ENCODE peak calls at places on chromosomes 2 and 18, in five cellular contexts. E, M, O, V and R are unnamed samples.

GRCh38 chr2:98086491-98087446 is at the start of gene VWA3B:
- DNase-seq in O (no peak), M (peak), E (no peak), V (peak), R (peak)

GRCh38 chr18:53850918-53851317 is 373.6 kb downstream of the MBD2 start:
- DNase-seq in M (no peak), O (no peak), E (no peak), V (peak), R (no peak)

GRCh38 chr2:31297751-31298150 is 63.8 kb downstream of the EHD3 start:
- DNase-seq in M (no peak), V (no peak), E (no peak), O (no peak), R (no peak)

GRCh38 chr18:13611058-13611615 is 115.2 kb downstream of the FAM210A start:
- DNase-seq in O (no peak), V (no peak), E (no peak), M (no peak), R (peak)

GRCh38 chr2:240198226-240198625 is 57.8 kb upstream of the OTOS start:
- DNase-seq in V (no peak), O (no peak), E (no peak), M (no peak), R (no peak)

GRCh38 chr2:176490061-176490861 is 221.0 kb downstream of the MTX2 start:
- DNase-seq in E (no peak), O (no peak), V (peak), M (peak), R (peak)

GRCh38 chr2:73337828-73338227 is 44.5 kb upstream of the EGR4 start:
- DNase-seq in E (no peak), O (no peak), M (no peak), V (no peak), R (no peak)

GRCh38 chr18:38473535-38473934 is 907.9 kb upstream of the CELF4 start:
- DNase-seq in M (no peak), O (no peak), E (no peak), V (no peak), R (no peak)

GRCh38 chr18:10038268-10038667 is 124.5 kb downstream of the VAPA start:
- DNase-seq in V (no peak), E (no peak), O (no peak), M (no peak), R (no peak)

GRCh38 chr2:9497017-9497416 is 22.7 kb downstream of the IAH1 start:
- DNase-seq in V (no peak), E (no peak), M (no peak), O (no peak), R (no peak)

GRCh38 chr18:22344908-22345670 is 72.6 kb downstream of the CTAGE1 start:
- DNase-seq in V (no peak), O (no peak), M (no peak), E (no peak), R (no peak)

GRCh38 chr2:29397039-29397438 is 281.8 kb downstream of the CLIP4 start:
- DNase-seq in V (no peak), M (no peak), O (no peak), E (no peak), R (no peak)

GRCh38 chr2:188813315-188813714 is 160.9 kb upstream of the COL3A1 start:
- DNase-seq in E (no peak), O (no peak), M (no peak), V (no peak), R (no peak)

GRCh38 chr2:215784371-215784783 is 229.0 kb downstream of the MREG start:
- DNase-seq in V (no peak), E (no peak), O (no peak), M (no peak), R (peak)

GRCh38 chr2:7119504-7119835 is 202.3 kb downstream of the RNF144A start:
- DNase-seq in O (no peak), M (no peak), E (no peak), V (no peak), R (no peak)

GRCh38 chr2:151927501-151928221 is 99.4 kb upstream of the ARL5A start:
- DNase-seq in M (no peak), V (no peak), E (no peak), O (no peak), R (no peak)

GRCh38 chr2:237540823-237541222 is 25.6 kb upstream of the PRLH start:
- DNase-seq in V (no peak), E (no peak), M (no peak), O (no peak), R (no peak)

GRCh38 chr18:45657357-45658335 is 42.4 kb downstream of the SLC14A2 start:
- DNase-seq in E (no peak), M (no peak), V (no peak), O (no peak), R (no peak)

GRCh38 chr18:45930953-45931352 is 36.2 kb downstream of the EPG5 start:
- DNase-seq in M (no peak), V (no peak), O (no peak), E (no peak), R (no peak)

GRCh38 chr2:216082805-216083204 is 1.1 kb downstream of the TMEM169 start:
- DNase-seq in V (no peak), O (no peak), M (no peak), E (peak), R (peak)

GRCh38 chr2:224311226-224311625 is 90.7 kb downstream of the FAM124B start:
- DNase-seq in V (no peak), E (no peak), O (no peak), M (no peak), R (no peak)

GRCh38 chr2:59322005-59322404 is 1080.9 kb upstream of the FANCL start:
- DNase-seq in O (no peak), V (no peak), M (no peak), E (no peak), R (no peak)

GRCh38 chr2:96769816-96770215 is 9.1 kb downstream of the CNNM4 start:
- DNase-seq in M (no peak), O (no peak), V (no peak), E (peak), R (peak)
- TF ChIP-seq SIN3A in M (no peak), O (no peak), V (no peak), E (no peak), R (no peak)

DNA sequence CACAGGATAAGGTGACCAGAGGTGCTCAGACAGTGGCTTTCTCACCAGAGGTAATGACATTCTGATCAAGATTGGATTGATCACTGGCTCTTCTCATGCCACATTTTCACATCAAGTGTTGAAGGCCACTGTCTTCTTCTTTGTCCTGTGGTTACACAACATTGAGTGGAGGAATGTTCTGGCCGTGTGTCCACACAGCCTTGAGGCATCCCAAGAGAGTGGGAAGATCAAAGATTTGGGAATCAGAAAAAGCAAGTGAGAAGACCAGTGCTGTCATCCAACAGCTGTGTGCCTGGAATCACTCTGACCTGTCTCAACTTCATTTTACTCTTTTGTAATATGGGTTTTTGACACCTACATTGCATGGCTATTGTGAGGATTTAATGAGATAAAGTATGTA is 67.4 kb downstream of the IL1R2 start:
- DNase-seq in V (no peak), O (no peak), E (no peak), M (no peak), R (no peak)
- TF ChIP-seq CHD2 in V (no peak), O (no peak), E (no peak), M (no peak), R (no peak)

GRCh38 chr2:172244419-172245130 is 141.9 kb upstream of the DLX2 start:
- DNase-seq in M (no peak), E (no peak), O (no peak), V (no peak), R (no peak)
- TF ChIP-seq SIN3A in M (no peak), E (no peak), O (no peak), V (no peak), R (no peak)

GRCh38 chr18:65938592-65939372 is 188.0 kb downstream of the CDH7 start:
- DNase-seq in V (peak), E (peak), M (peak), O (peak), R (peak)
- TF ChIP-seq CHD2 in V (no peak), E (no peak), M (no peak), O (no peak), R (no peak)

DNA sequence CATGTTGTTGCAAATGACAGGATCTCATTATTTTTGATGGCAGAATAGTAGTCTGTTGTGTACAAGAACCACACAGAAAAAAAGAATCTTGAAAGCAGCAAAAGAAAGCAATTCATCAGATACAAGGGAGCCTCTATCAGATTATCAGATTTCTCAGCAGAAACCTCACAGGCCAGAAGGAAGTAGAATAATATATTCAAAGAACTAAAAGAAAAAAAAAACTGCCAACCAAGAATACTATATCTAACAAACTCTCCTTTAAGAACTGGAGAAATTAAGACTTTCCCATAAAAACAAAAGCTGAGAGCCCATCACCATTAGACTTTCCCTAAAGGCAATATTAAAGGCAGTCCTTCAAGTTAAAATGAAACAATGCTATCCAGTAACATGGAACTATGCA is 15.4 kb downstream of the SULT1C4 start:
- DNase-seq in M (no peak), V (no peak), E (no peak), O (no peak), R (no peak)
- TF ChIP-seq SIN3A in M (no peak), V (no peak), E (no peak), O (no peak), R (no peak)

GRCh38 chr2:11290211-11290610 is 54.2 kb downstream of the ROCK2 start:
- DNase-seq in M (no peak), V (no peak), O (no peak), E (no peak), R (no peak)

GRCh38 chr2:11288431-11288830 is 56.0 kb downstream of the ROCK2 start:
- DNase-seq in E (no peak), V (no peak), M (no peak), O (no peak), R (no peak)

GRCh38 chr2:11286323-11286722 is 58.1 kb downstream of the ROCK2 start:
- DNase-seq in V (no peak), E (no peak), M (no peak), O (no peak), R (no peak)

GRCh38 chr2:11285499-11285898 is 58.9 kb downstream of the ROCK2 start:
- DNase-seq in V (no peak), M (no peak), E (no peak), O (no peak), R (no peak)

GRCh38 chr2:11286749-11287148 is 57.7 kb downstream of the ROCK2 start:
- DNase-seq in O (no peak), M (no peak), V (no peak), E (no peak), R (peak)
- TF ChIP-seq CHD2 in O (no peak), M (no peak), V (no peak), E (no peak), R (no peak)

DNA sequence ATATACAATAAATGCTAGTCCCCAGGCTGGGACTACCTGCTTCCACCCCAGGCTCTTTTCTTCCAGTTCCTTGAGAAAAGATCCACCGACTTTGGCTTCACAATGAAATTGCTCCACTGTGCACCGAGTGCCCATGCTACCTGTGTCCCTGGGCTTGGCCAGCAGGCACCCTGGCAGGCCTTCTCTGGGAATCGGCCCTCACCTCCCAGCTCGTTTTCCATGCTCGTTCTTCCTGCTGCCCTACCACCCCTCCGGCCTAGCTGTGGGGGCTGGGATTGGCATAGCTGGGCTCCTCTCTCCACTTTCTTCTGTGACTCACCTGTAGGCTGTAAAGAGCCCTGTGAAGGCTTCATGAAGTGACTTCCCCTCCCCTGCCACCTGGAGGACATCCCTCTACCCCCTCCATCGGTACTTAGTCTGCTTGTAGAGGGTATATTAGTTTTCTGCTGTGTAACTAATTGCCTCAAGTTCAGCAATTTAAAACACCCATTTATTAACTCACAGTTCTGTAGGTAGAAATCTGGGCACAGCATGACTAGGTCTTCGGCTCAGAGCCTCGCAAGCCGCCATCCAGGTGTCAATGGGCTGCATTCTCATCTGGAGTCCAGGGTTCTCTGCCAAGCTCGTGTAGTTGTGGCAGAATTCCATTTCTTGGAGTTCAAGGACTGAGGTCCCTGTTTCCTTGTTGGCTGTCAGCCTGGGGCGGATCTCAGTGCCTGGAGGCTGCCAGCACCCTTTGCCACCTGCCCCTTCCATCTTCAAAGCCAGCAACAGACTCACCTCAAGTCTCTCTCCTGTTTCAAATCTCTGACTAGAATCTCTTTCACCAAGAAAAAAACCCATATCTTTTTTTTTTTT is 57.6 kb downstream of the DPYSL5 start:
- DNase-seq in M (no peak), V (no peak), O (no peak), E (no peak), R (no peak)
- TF ChIP-seq SIN3A in M (no peak), V (no peak), O (no peak), E (no peak), R (no peak)

GRCh38 chr2:119116411-119117295 is 41.9 kb downstream of the C1QL2 start:
- DNase-seq in V (no peak), M (no peak), E (no peak), O (no peak), R (no peak)

GRCh38 chr2:119119999-119120710 is 38.4 kb downstream of the C1QL2 start:
- DNase-seq in E (no peak), M (no peak), V (no peak), O (no peak), R (peak)

GRCh38 chr2:119119076-119119710 is 39.4 kb downstream of the C1QL2 start:
- DNase-seq in O (no peak), M (no peak), E (no peak), V (no peak), R (no peak)

GRCh38 chr2:119117891-119118882 is 40.4 kb downstream of the C1QL2 start:
- DNase-seq in M (no peak), E (no peak), V (no peak), O (no peak), R (no peak)

DNA sequence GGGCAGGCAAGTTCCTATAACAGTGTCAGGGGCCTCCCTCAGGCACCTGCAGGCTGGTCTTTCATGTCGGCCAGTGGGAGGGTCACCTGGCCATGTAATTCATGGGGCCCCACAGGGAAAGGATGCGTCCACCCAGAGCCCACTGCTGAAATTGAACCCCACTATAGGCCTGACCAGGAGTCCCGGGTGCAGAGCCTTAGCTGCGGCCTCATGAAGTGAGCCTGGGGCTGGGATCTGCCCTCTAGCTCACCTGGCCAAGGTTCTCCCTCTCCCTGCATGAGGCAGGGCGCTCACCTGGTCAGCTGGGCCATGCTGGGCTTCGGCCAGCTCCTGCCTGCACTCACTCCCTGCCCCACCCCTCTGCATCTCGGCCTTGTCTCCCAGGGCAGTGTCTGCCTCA is 41.1 kb downstream of the C1QL2 start:
- DNase-seq in E (no peak), M (no peak), O (no peak), V (no peak), R (no peak)
- TF ChIP-seq CHD2 in E (no peak), M (no peak), O (no peak), V (no peak), R (no peak)